ENCODE peak calls at places on chromosomes 7 and 10, in five cellular contexts. X, N, Z, E and J are unnamed samples.

GRCh38 chr10:49220031-49220430 is 31.8 kb upstream of the TMEM273 start:
- DNase-seq in X (no peak), N (no peak), Z (no peak), E (no peak), J (no peak)

GRCh38 chr7:153886506-153887391 is 165.4 kb upstream of the DPP6 start:
- DNase-seq in X (no peak), N (peak), Z (peak), E (peak), J (no peak)

GRCh38 chr10:58992830-58993460 is 183.5 kb upstream of the PHYHIPL start:
- DNase-seq in X (no peak), N (no peak), Z (no peak), E (no peak), J (no peak)

GRCh38 chr10:100998991-100999741 is 442 bp upstream of the LZTS2 start:
- DNase-seq in X (peak), N (peak), Z (peak), E (peak), J (peak)

GRCh38 chr7:117227091-117227490 is 95.8 kb downstream of the WNT2 start:
- DNase-seq in X (no peak), N (no peak), Z (no peak), E (no peak), J (no peak)

GRCh38 chr10:131162866-131163265 is 148.7 kb downstream of the TCERG1L start:
- DNase-seq in X (no peak), N (no peak), Z (no peak), E (peak), J (no peak)

GRCh38 chr10:131082991-131083465 is 228.5 kb downstream of the TCERG1L start:
- DNase-seq in X (peak), N (no peak), Z (no peak), E (peak), J (no peak)

GRCh38 chr7:19327011-19327410 is 181.8 kb upstream of the FERD3L start:
- DNase-seq in X (no peak), N (no peak), Z (no peak), E (no peak), J (no peak)

GRCh38 chr10:3095373-3096139 is 28.2 kb downstream of the PFKP start:
- DNase-seq in X (no peak), N (peak), Z (no peak), E (peak), J (no peak)

GRCh38 chr7:36764929-36765328 is 40.6 kb upstream of the AOAH start:
- DNase-seq in X (no peak), N (no peak), Z (no peak), E (no peak), J (no peak)

GRCh38 chr7:27143022-27143949 is at the start of gene HOXA5:
- DNase-seq in X (peak), N (peak), Z (no peak), E (peak), J (peak)

GRCh38 chr10:133134411-133135115 is 25.5 kb upstream of the KNDC1 start:
- DNase-seq in X (peak), N (no peak), Z (no peak), E (no peak), J (no peak)

GRCh38 chr7:96236198-96237039 is 85.5 kb downstream of the SLC25A13 start:
- DNase-seq in X (no peak), N (peak), Z (peak), E (peak), J (no peak)

GRCh38 chr7:155807013-155807804 is 5.1 kb downstream of the SHH start:
- DNase-seq in X (peak), N (no peak), Z (no peak), E (no peak), J (peak)

GRCh38 chr7:101112233-101112632 is 14.7 kb upstream of the SERPINE1 start:
- DNase-seq in X (no peak), N (peak), Z (no peak), E (peak), J (no peak)

GRCh38 chr7:150357771-150358427 is 10.7 kb upstream of the REPIN1 start:
- DNase-seq in X (no peak), N (no peak), Z (no peak), E (peak), J (peak)

GRCh38 chr10:3036155-3036554 is 31.2 kb upstream of the PFKP start:
- DNase-seq in X (no peak), N (no peak), Z (no peak), E (no peak), J (no peak)

GRCh38 chr10:122911889-122912484 is 1.6 kb downstream of the FAM24A start:
- DNase-seq in X (no peak), N (no peak), Z (peak), E (no peak), J (no peak)

GRCh38 chr10:106925187-106925586 is 239.3 kb downstream of the SORCS1 start:
- DNase-seq in X (no peak), N (no peak), Z (peak), E (no peak), J (no peak)

GRCh38 chr7:44256459-44256858 is 55.7 kb downstream of the YKT6 start:
- DNase-seq in X (no peak), N (no peak), Z (no peak), E (no peak), J (no peak)

GRCh38 chr10:129704786-129705525 is 237.9 kb downstream of the MGMT start:
- DNase-seq in X (no peak), N (no peak), Z (no peak), E (no peak), J (no peak)

GRCh38 chr10:119543814-119544642 is 1.5 kb upstream of the RGS10 start:
- DNase-seq in X (no peak), N (no peak), Z (no peak), E (peak), J (no peak)

GRCh38 chr10:114483575-114483974 is 79.3 kb upstream of the AFAP1L2 start:
- DNase-seq in X (no peak), N (no peak), Z (no peak), E (no peak), J (no peak)

GRCh38 chr10:114489521-114490310 is 85.4 kb upstream of the AFAP1L2 start:
- DNase-seq in X (no peak), N (no peak), Z (no peak), E (no peak), J (no peak)

GRCh38 chr10:114485695-114486400 is 81.5 kb upstream of the AFAP1L2 start:
- DNase-seq in X (no peak), N (no peak), Z (no peak), E (no peak), J (no peak)

GRCh38 chr10:114487815-114488536 is 83.7 kb upstream of the AFAP1L2 start:
- DNase-seq in X (no peak), N (no peak), Z (no peak), E (no peak), J (no peak)

DNA sequence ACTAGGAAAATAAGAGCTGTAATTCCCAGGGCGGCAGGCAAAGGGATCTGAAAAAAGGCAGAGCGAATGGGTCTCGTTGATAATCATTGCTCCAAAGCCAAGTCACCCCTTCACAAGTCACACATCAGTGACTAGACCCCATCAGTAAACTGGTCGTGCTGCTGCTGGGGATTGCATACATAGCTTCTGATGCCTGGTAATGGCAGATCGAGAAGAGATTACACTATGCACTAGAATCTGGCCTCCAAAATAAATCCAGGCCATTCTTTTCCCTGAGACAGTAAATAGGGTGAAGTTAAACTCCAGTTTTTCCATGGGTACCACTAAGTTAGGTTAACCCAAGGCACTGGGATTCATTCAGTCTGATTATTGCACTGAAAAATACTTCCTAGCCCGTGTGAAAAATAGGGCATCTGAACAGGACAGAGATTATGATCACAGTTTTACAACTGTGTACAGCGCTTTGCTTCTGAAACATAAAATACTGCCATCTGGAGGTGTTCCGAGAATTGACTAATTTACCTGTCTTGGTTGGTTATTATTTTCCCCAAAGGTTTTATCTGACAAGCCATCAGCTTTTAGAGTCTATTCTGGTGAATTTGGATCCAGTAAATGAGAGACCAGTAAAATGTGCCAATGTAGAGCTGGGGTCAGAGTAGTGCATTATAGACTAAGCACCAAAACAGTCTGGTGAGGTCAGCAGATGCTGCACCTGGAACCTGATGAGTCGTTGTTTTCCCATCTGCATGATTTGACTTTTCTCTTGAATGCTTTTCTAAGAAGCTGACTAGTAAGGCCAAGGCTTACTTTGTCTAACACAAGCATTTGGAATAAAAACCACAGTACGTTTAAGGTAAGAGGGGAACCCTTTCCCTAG is 82.9 kb upstream of the AFAP1L2 start:
- DNase-seq in X (no peak), N (no peak), Z (no peak), E (no peak), J (no peak)
- TF ChIP-seq CTCF in X (no peak), N (no peak), Z (no peak), E (no peak), J (no peak)

DNA sequence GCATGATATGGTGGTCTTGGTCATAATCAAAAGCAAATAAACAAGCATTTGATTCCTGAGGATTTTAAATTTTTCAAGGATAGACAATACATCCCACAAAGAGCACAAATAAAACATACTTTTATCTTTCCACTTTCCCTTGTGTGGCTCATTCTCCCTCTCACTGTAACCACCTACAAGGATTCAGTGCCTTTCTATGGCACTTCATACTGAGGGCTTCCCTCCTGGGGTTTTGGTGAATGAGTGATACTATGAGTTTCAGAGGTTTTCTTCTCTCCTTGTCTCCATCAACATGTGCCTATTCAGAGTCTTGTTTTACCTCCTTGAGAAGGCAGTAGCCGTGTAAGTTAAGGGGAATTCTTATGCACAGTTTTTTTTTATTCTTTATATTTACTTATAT is 296.0 kb upstream of the TEX47 start:
- DNase-seq in X (no peak), N (no peak), Z (no peak), E (no peak), J (no peak)
- H3K4me3 ChIP-seq in X (no peak), N (no peak), Z (no peak), E (no peak), J (no peak)

GRCh38 chr7:8365499-8366110 is 67.8 kb upstream of the NXPH1 start:
- DNase-seq in X (no peak), N (no peak), Z (peak), E (no peak), J (no peak)
- TF ChIP-seq CTCF in X (peak), N (no peak), Z (no peak), E (no peak), J (no peak)

DNA sequence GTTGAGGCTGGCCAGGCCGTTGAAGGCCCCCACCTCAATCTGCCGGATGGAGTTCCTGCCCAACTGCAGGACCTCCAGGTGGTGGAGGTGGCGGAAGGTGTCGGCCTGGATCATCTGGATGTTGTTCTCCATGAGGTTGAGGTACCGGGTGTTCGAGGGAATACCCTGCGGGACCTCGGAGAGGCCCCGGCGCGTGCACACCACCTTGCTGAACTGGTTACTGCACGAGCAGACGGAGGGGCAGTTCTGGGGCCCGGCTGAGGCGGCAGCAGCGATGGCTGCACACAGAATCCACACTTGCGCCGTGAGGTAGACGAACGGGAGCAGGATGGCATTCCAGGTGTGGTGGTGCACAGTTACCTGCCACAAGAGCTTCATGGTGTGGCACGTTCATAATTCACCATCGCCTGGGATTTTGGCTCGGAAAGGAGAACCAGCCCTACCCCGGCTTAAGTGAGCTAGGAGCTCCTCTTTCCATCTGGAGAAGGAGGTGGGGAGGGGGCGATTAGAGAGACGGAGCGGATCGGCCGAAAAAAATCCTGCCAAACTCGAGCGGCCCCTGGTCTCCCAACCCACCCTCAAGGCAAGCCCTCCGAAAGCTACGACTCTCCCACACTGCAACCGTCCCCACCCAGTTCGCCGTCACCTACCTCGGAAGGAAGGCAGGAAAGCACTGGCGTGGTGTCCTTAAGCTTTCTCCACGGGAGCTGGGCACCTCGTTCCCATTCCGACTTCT is 806 bp downstream of the LRRC4 start:
- DNase-seq in X (peak), N (no peak), Z (no peak), E (no peak), J (no peak)
- H3K4me3 ChIP-seq in X (peak), N (peak), Z (peak), E (peak), J (peak)

DNA sequence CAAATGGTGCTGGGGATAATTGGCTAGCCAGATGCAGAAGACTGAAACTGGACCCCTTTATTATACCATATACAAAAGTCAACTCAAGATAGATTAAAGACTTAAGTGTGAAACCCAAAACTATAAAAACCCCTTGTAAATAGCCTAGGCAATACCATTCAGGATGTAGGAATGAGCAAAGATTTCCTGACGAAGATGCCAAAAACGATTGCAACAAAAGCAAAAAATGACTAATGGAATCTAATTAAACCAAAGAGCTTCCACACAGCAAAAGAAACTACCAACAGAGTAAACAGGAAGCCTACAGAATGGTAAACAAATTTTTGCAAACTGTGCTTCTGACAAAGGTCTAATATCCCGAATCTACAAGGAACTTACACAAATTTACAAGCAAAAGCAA is 30.9 kb upstream of the PLXDC2 start:
- DNase-seq in X (no peak), N (no peak), Z (no peak), E (no peak), J (no peak)
- TF ChIP-seq CTCF in X (no peak), N (no peak), Z (no peak), E (no peak), J (no peak)

DNA sequence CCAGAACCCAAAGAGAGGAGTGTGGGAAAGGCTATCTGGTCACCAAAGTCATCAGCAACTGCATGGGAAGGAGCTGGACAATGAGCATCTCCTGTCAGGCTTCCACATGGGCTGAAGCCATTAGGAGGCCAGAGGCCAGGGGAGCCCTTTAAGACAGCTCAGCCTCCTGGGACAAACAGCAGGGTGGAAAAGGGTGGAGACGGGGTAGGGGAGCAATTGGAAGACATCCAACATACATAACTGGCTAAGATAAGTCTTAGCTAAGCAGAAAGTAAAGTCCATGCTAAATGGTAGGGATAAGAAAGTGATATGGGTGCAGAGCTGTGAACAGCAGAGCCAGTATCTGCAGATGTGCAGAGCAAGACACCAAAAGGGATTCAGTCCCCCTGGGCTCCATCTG is 1.5 kb upstream of the OAT start:
- DNase-seq in X (peak), N (no peak), Z (no peak), E (no peak), J (no peak)
- H3K4me3 ChIP-seq in X (no peak), N (no peak), Z (no peak), E (no peak), J (no peak)

GRCh38 chr10:98242823-98243222 is 25.2 kb downstream of the LOXL4 start:
- DNase-seq in X (no peak), N (no peak), Z (peak), E (no peak), J (no peak)
- TF ChIP-seq CTCF in X (peak), N (peak), Z (peak), E (peak), J (peak)